ENCODE peak calls at places on chromosomes 3 and 15, in ten cellular contexts. J is EH; I is Caki2; U is NCI-H345; H is GM03348; Z is H54; B is HTR-8/SVneo; F is upper lobe of right lung; K is Panc1; Q is activated CD4-positive, alpha-beta T cell treated with anti-CD3 and anti-CD28 coated beads, Interleukin-2, amount 50 U/mL, for 1 hour. T is an unnamed sample.

GRCh38 chr3:50656417-50657195 is 18.1 kb upstream of the DOCK3 start:
- DNase-seq in K (no peak), F (peak; percentile 34), U (no peak), Q (no peak), I (no peak), B (no peak), J (no peak), H (no peak), Z (no peak), T (no peak)

GRCh38 chr3:162437480-162437879 is 940.9 kb downstream of the OTOL1 start:
- DNase-seq in U (no peak), F (no peak), B (no peak), Z (no peak), K (no peak), Q (no peak), I (no peak), H (no peak), J (peak; percentile 79), T (no peak)

GRCh38 chr3:119243712-119244111 is 3.0 kb upstream of the B4GALT4 start:
- DNase-seq in U (no peak), Z (no peak), F (no peak), I (no peak), J (no peak), K (no peak), Q (no peak), H (no peak), B (no peak), T (no peak)

GRCh38 chr3:45670995-45671394 is 18.2 kb upstream of the SACM1L start:
- DNase-seq in B (no peak), H (peak; percentile 81), J (peak; percentile 74), U (no peak), Z (no peak), F (no peak), K (no peak), Q (no peak), I (no peak), T (peak; percentile 96)

GRCh38 chr3:18988619-18989229 is 159.6 kb upstream of the KCNH8 start:
- DNase-seq in B (peak; percentile 2), J (no peak), I (peak; percentile 2), F (no peak), Q (no peak), Z (no peak), K (no peak), U (peak; percentile 49), H (peak; percentile 11), T (no peak)

GRCh38 chr15:96047255-96047931 is 283.1 kb upstream of the NR2F2 start:
- DNase-seq in Q (no peak), I (no peak), J (peak; percentile 97), K (no peak), H (peak; percentile 75), B (no peak), U (no peak), F (no peak), Z (no peak), T (peak; percentile 78)

GRCh38 chr3:128405554-128406277 is 61.0 kb downstream of the DNAJB8 start:
- DNase-seq in Z (no peak), J (no peak), F (no peak), I (no peak), U (no peak), Q (no peak), B (no peak), K (no peak), H (no peak), T (no peak)

GRCh38 chr15:47824185-47824584 is 106.9 kb downstream of the SEMA6D start:
- DNase-seq in J (no peak), H (no peak), B (no peak), U (no peak), Q (no peak), Z (no peak), K (no peak), I (no peak), F (no peak), T (no peak)

GRCh38 chr3:49020335-49021212 is 1.3 kb upstream of the NDUFAF3 start:
- DNase-seq in U (peak; percentile 20), B (no peak), Q (no peak), J (peak; percentile 37), I (peak; percentile 29), H (peak; percentile 42), Z (no peak), F (peak; percentile 88), K (no peak), T (no peak)

GRCh38 chr15:92650966-92651365 is 4.6 kb downstream of the FAM174B start:
- DNase-seq in F (no peak), J (no peak), Z (no peak), U (no peak), H (no peak), B (no peak), I (no peak), Q (no peak), K (no peak), T (no peak)

GRCh38 chr3:4271834-4272233 is 31.3 kb upstream of the SETMAR start:
- DNase-seq in F (no peak), Q (no peak), H (peak; percentile 62), J (peak; percentile 30), B (peak; percentile 4), Z (peak; percentile 18), U (no peak), K (no peak), I (peak; percentile 3), T (peak; percentile 35)

GRCh38 chr15:75347222-75348033 is 589 bp downstream of the NEIL1 start:
- DNase-seq in H (peak; percentile 78), K (no peak), Z (no peak), I (no peak), J (peak; percentile 39), Q (peak; percentile 47), U (peak; percentile 11), F (peak; percentile 87), B (peak; percentile 49), T (no peak)

GRCh38 chr3:124919756-124920155 is 14.8 kb downstream of the MUC13 start:
- DNase-seq in Q (no peak), K (no peak), Z (no peak), J (peak; percentile 87), H (peak; percentile 39), U (no peak), F (no peak), B (no peak), I (no peak), T (no peak)

GRCh38 chr3:197746801-197747237 is 2.9 kb upstream of the FYTTD1 start:
- DNase-seq in Z (no peak), U (no peak), K (no peak), J (no peak), H (no peak), I (no peak), F (no peak), Q (no peak), B (no peak), T (no peak)

GRCh38 chr3:148036331-148036881 is 627.2 kb downstream of the ZIC1 start:
- DNase-seq in Q (no peak), K (no peak), B (peak; percentile 5), I (no peak), U (no peak), H (no peak), J (peak; percentile 29), Z (no peak), F (no peak), T (no peak)

GRCh38 chr3:13658681-13659080 is 109.8 kb downstream of the FBLN2 start:
- DNase-seq in Z (no peak), U (no peak), F (no peak), B (no peak), I (no peak), J (no peak), K (no peak), H (no peak), Q (no peak), T (no peak)

GRCh38 chr3:55165278-55165677 is 237.4 kb upstream of the LRTM1 start:
- DNase-seq in H (no peak), I (no peak), K (no peak), B (no peak), F (no peak), U (no peak), J (peak; percentile 67), Q (no peak), Z (no peak), T (peak; percentile 78)

GRCh38 chr15:44163370-44163769 is 31.7 kb downstream of the FRMD5 start:
- DNase-seq in B (no peak), Q (no peak), J (no peak), U (no peak), K (no peak), F (no peak), H (peak; percentile 14), Z (no peak), I (no peak), T (no peak)

GRCh38 chr15:77568960-77569646 is 63.6 kb downstream of the LINGO1 start:
- DNase-seq in U (no peak), H (no peak), Z (no peak), K (no peak), I (no peak), B (no peak), J (peak; percentile 26), Q (no peak), F (peak; percentile 75), T (no peak)

GRCh38 chr3:173096994-173097785 is 43.8 kb downstream of the SPATA16 start:
- DNase-seq in U (no peak), B (no peak), I (peak; percentile 19), F (no peak), H (no peak), Z (no peak), J (peak; percentile 32), K (no peak), Q (no peak), T (no peak)

GRCh38 chr3:129633751-129634481 is 27.4 kb upstream of the PLXND1 start:
- DNase-seq in K (no peak), I (no peak), J (no peak), Z (no peak), Q (no peak), B (no peak), H (no peak), U (no peak), F (no peak), T (no peak)

GRCh38 chr3:31550452-31551251 is 17.9 kb downstream of the STT3B start:
- DNase-seq in U (no peak), J (peak; percentile 39), Q (no peak), Z (no peak), K (no peak), F (no peak), I (peak; percentile 18), B (peak; percentile 23), H (peak; percentile 43), T (no peak)

GRCh38 chr3:47852604-47853397 is 49.9 kb downstream of the DHX30 start:
- DNase-seq in H (no peak), B (no peak), K (no peak), I (no peak), F (no peak), J (no peak), Z (no peak), U (no peak), Q (no peak), T (no peak)

GRCh38 chr3:17678116-17678741 is 64.2 kb downstream of the TBC1D5 start:
- DNase-seq in J (peak; percentile 58), Z (peak; percentile 3), I (peak; percentile 3), Q (no peak), B (no peak), H (peak; percentile 31), K (no peak), U (no peak), F (no peak), T (no peak)

GRCh38 chr3:49908378-49909199 is 4.9 kb upstream of the MST1R start:
- DNase-seq in Q (no peak), J (no peak), K (no peak), I (no peak), B (no peak), Z (no peak), H (no peak), F (no peak), U (no peak), T (no peak)

GRCh38 chr3:188792788-188793187 is 379.0 kb upstream of the TPRG1 start:
- DNase-seq in I (no peak), Q (no peak), J (no peak), Z (no peak), H (peak; percentile 38), F (peak; percentile 66), K (no peak), U (no peak), B (no peak), T (peak; percentile 22)

GRCh38 chr15:34161329-34161953 is 48.5 kb downstream of the KATNBL1 start:
- DNase-seq in U (no peak), I (peak; percentile 73), B (no peak), K (no peak), H (no peak), F (no peak), Q (no peak), J (no peak), Z (no peak), T (no peak)

GRCh38 chr15:25481208-25481862 is 42.5 kb upstream of the UBE3A start:
- DNase-seq in F (no peak), I (no peak), Q (no peak), J (no peak), U (peak; percentile 26), H (peak; percentile 38), K (no peak), B (no peak), Z (no peak), T (no peak)

T was measured in fibroblast of gingiva.